ENCODE peak calls at places on chromosomes 2 and 18, in eight cellular contexts. W is heart right ventricle, O is gastrocnemius medialis, X is uterus, D is heart left ventricle, K is natural killer cell, Q is astrocyte of the spinal cord, N is fibroblast of the aortic adventitia. F is an unnamed sample.

GRCh38 chr18:55762424-55762823 is 174.4 kb upstream of the TCF4 start:
- DNase-seq in W (no peak), O (no peak), X (no peak), D (no peak), K (no peak), Q (no peak), N (no peak), F (no peak)

GRCh38 chr2:130264046-130264445 is 65.8 kb upstream of the TUBA3E start:
- DNase-seq in W (no peak), O (no peak), X (no peak), D (no peak), K (no peak), Q (no peak), N (no peak), F (no peak)

GRCh38 chr2:240932001-240932723 is 26.0 kb downstream of the CROCC2 start:
- DNase-seq in W (no peak), O (no peak), X (peak; percentile 9), D (peak; percentile 15), K (peak; percentile 12), Q (no peak), N (no peak), F (no peak)

GRCh38 chr2:88090446-88091283 is 23.0 kb downstream of the SMYD1 start:
- DNase-seq in W (no peak), O (no peak), X (no peak), D (no peak), K (no peak), Q (no peak), N (no peak), F (no peak)

GRCh38 chr2:157185828-157186227 is 71.7 kb upstream of the GALNT5 start:
- DNase-seq in W (no peak), O (no peak), X (no peak), D (no peak), K (no peak), Q (peak; percentile 41), N (peak; percentile 78), F (no peak)

GRCh38 chr2:128606837-128607236 is 288.2 kb upstream of the HS6ST1 start:
- DNase-seq in W (no peak), O (no peak), X (no peak), D (no peak), K (no peak), Q (no peak), N (no peak), F (peak; percentile 23)

GRCh38 chr2:106094101-106094860 is 99.8 kb downstream of the UXS1 start:
- DNase-seq in W (no peak), O (no peak), X (no peak), D (no peak), K (no peak), Q (no peak), N (no peak), F (no peak)

GRCh38 chr2:214006601-214007000 is 404.3 kb upstream of the VWC2L start:
- DNase-seq in W (no peak), O (no peak), X (no peak), D (no peak), K (no peak), Q (no peak), N (no peak), F (no peak)

GRCh38 chr2:171389780-171390179 is 44.0 kb downstream of the METTL8 start:
- DNase-seq in W (no peak), O (no peak), X (no peak), D (no peak), K (no peak), Q (no peak), N (no peak), F (no peak)

GRCh38 chr2:128313076-128313836 is 5.4 kb downstream of the HS6ST1 start:
- DNase-seq in W (no peak), O (no peak), X (no peak), D (no peak), K (peak; percentile 9), Q (no peak), N (peak; percentile 46), F (no peak)

GRCh38 chr18:7576685-7577084 is 9.6 kb downstream of the PTPRM start:
- DNase-seq in W (no peak), O (no peak), X (no peak), D (no peak), K (no peak), Q (peak; percentile 68), N (peak; percentile 36), F (no peak)

GRCh38 chr2:85930129-85931124 is 41.6 kb upstream of the ST3GAL5 start:
- DNase-seq in W (no peak), O (no peak), X (no peak), D (no peak), K (no peak), Q (no peak), N (peak; percentile 49), F (no peak)

GRCh38 chr2:213238753-213239591 is 45.3 kb upstream of the SPAG16 start:
- DNase-seq in W (no peak), O (no peak), X (no peak), D (peak; percentile 20), K (no peak), Q (peak; percentile 90), N (peak; percentile 97), F (no peak)

GRCh38 chr18:3624818-3625716 is 175.1 kb downstream of the TGIF1 start:
- DNase-seq in W (no peak), O (no peak), X (peak; percentile 47), D (no peak), K (no peak), Q (peak; percentile 96), N (peak; percentile 98), F (peak; percentile 51)

GRCh38 chr2:70645733-70646420 is 92.3 kb upstream of the TGFA start:
- DNase-seq in W (no peak), O (no peak), X (no peak), D (no peak), K (no peak), Q (no peak), N (no peak), F (no peak)

GRCh38 chr2:202136526-202136925 is 63.5 kb downstream of the KIAA2012 start:
- DNase-seq in W (no peak), O (no peak), X (no peak), D (no peak), K (no peak), Q (no peak), N (no peak), F (no peak)

GRCh38 chr2:202140522-202141292 is 67.7 kb downstream of the KIAA2012 start:
- DNase-seq in W (no peak), O (no peak), X (no peak), D (no peak), K (no peak), Q (peak; percentile 36), N (peak; percentile 45), F (no peak)

GRCh38 chr2:202133556-202134245 is 60.6 kb downstream of the KIAA2012 start:
- DNase-seq in W (no peak), O (no peak), X (no peak), D (no peak), K (no peak), Q (peak; percentile 15), N (no peak), F (no peak)

GRCh38 chr2:202135111-202135874 is 62.2 kb downstream of the KIAA2012 start:
- DNase-seq in W (peak; percentile 77), O (peak; percentile 38), X (peak; percentile 93), D (peak; percentile 79), K (no peak), Q (peak; percentile 98), N (peak; percentile 100), F (no peak)
- TF ChIP-seq CTCF in W (no peak), O (no peak), X (no peak), D (no peak), K (no peak), Q (no peak), N (peak; percentile 35), F (no peak)

GRCh38 chr2:161556440-161556839 is 67.8 kb upstream of the SLC4A10 start:
- DNase-seq in W (no peak), O (no peak), X (no peak), D (no peak), K (no peak), Q (no peak), N (no peak), F (no peak)
- TF ChIP-seq CTCF in W (no peak), O (no peak), X (no peak), D (no peak), K (no peak), Q (no peak), N (no peak), F (no peak)

GRCh38 chr2:116444256-116444872 is 1370.1 kb upstream of the DDX18 start:
- DNase-seq in W (no peak), O (no peak), X (no peak), D (no peak), K (no peak), Q (no peak), N (no peak), F (no peak)

GRCh38 chr2:116440104-116440653 is 1374.3 kb upstream of the DDX18 start:
- DNase-seq in W (no peak), O (no peak), X (no peak), D (no peak), K (no peak), Q (no peak), N (no peak), F (no peak)

DNA sequence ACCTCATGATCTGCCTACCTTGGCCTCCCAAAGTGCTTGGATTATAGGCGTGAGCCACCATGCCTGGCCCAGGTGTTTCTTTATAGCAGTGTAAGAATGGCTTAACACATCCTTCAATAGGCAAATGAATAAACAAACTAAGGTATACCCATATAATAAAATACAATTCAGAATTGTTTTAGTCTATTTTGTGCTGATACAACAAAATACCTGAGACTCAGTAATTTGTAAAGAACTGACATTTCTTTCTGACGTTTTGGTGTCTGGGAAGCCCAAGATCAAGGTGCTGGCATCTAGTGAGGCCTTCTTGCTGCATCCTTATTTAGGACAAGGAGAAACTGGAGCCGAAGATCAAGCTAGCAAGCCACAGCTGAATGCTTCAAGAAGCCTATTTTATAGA is 1372.1 kb upstream of the DDX18 start:
- DNase-seq in W (no peak), O (no peak), X (no peak), D (no peak), K (no peak), Q (no peak), N (no peak), F (no peak)
- TF ChIP-seq CTCF in W (no peak), O (no peak), X (no peak), D (no peak), K (no peak), Q (no peak), N (no peak), F (no peak)

DNA sequence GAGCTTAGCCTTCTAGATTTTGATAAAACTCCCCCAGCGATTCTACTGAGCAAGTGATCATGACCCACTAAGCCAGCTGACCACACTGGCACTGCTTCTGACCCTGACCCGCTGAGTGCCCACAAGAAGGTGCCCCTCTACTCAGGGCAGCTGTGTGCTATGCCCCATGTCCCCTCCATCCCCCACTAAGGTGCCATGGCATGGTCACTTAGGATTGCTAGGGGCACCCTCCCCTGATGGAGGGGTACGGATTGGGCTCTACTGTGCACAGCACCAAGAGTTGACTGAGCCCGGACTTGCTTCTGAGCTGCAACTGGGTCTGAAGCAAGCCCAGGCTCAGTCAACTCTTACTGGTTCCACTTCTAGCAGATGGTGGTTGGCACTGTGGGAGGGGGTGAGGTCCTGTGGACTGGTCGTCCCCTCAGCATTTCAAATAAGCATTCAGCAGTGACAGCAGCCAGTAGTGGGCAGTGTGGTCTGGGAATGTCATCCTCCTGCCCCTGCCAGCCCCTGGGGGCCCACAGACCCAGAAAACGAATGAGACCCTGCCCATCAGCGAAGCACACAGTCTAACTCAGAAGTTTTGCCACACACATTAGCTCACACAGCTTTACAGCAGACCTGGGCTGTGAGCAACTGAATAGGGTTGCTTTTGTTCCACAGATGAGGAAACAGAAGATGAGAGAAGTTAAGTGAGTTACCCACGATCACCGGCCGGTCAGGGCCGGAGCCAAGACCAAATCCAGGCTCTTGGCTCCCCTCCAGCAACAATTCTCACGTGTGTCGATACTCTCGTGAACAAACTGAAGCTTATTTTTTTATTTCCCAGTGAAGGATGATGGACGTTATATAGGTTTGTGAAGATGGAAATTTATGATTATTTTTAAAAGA is 52.1 kb upstream of the FOSL2 start:
- DNase-seq in W (no peak), O (no peak), X (no peak), D (no peak), K (no peak), Q (no peak), N (no peak), F (no peak)
- TF ChIP-seq CTCF in W (peak; percentile 9), O (no peak), X (no peak), D (no peak), K (no peak), Q (peak; percentile 19), N (no peak), F (no peak)